ENCODE peak calls at places on chromosomes 7 and 10, in ten cellular contexts. B is PC-3; N is Caki2; A is NCI-H1436; X is stimulated activated naive CD8-positive, alpha-beta T cell treated with anti-CD3 and anti-CD28 coated beads, Interleukin-15, Interleukin-2, amounts not matched to agents 100 U/mL and 50 U/mL, for 24 hours; U is NCI-H2081; W is CD8-positive, alpha-beta memory T cell; K is astrocyte of the cerebellum; P is NCI-H460; J is stimulated activated CD4-positive, alpha-beta T cell treated with anti-CD3 and anti-CD28 coated beads, Interleukin-4, amount 100 ng/mL, for 1 hour. Z is an unnamed sample.

GRCh38 chr7:70208236-70209063 is 610.2 kb downstream of the AUTS2 start:
- DNase-seq in W (no peak), X (no peak), P (no peak), B (no peak), N (no peak), K (no peak), U (no peak), J (no peak), A (no peak), Z (no peak)

GRCh38 chr10:12221323-12222298 is 25.6 kb downstream of the CDC123 start:
- DNase-seq in A (no peak), W (no peak), J (no peak), P (no peak), B (peak), U (no peak), X (no peak), N (peak), K (no peak), Z (no peak)

GRCh38 chr10:103197177-103197576 is 4.1 kb upstream of the NT5C2 start:
- DNase-seq in X (peak), A (no peak), P (no peak), N (peak), W (no peak), B (peak), J (no peak), K (no peak), U (no peak), Z (no peak)

GRCh38 chr10:69269761-69270160 is 8.5 kb upstream of the HK1 start:
- DNase-seq in W (no peak), P (peak), U (no peak), J (no peak), B (no peak), A (no peak), X (no peak), K (no peak), N (no peak), Z (no peak)

GRCh38 chr10:91050371-91051034 is 129.6 kb upstream of the ANKRD1 start:
- DNase-seq in N (no peak), J (no peak), A (no peak), K (no peak), U (no peak), W (no peak), B (no peak), X (no peak), P (no peak), Z (no peak)

GRCh38 chr7:114879554-114879953 is 42.3 kb upstream of the MDFIC start:
- DNase-seq in K (peak), W (no peak), X (no peak), J (no peak), P (no peak), U (no peak), B (no peak), A (no peak), N (no peak), Z (no peak)

GRCh38 chr7:140398821-140399220 is 491 bp upstream of the SLC37A3 start:
- DNase-seq in U (no peak), W (no peak), N (no peak), K (no peak), P (no peak), X (no peak), J (no peak), A (no peak), B (no peak), Z (no peak)

GRCh38 chr10:50453940-50454339 is 169.8 kb downstream of the SGMS1 start:
- DNase-seq in A (no peak), W (no peak), J (no peak), X (no peak), K (no peak), U (no peak), N (no peak), P (no peak), B (no peak), Z (no peak)

GRCh38 chr7:129421717-129422250 is 12.4 kb upstream of the STRIP2 start:
- DNase-seq in X (no peak), K (no peak), A (no peak), W (no peak), B (no peak), U (no peak), J (no peak), P (no peak), N (no peak), Z (no peak)

GRCh38 chr10:95264227-95265051 is 26.4 kb downstream of the PDLIM1 start:
- DNase-seq in W (no peak), A (no peak), K (no peak), U (no peak), B (no peak), X (no peak), P (no peak), J (no peak), N (peak), Z (no peak)

GRCh38 chr7:151720297-151720696 is 156.6 kb downstream of the PRKAG2 start:
- DNase-seq in B (no peak), U (no peak), N (no peak), K (no peak), X (no peak), A (no peak), P (no peak), J (no peak), W (no peak), Z (no peak)

GRCh38 chr7:131302876-131303707 is 24.6 kb upstream of the MKLN1 start:
- DNase-seq in W (peak), A (peak), U (no peak), X (no peak), P (peak), K (no peak), J (peak), B (peak), N (no peak), Z (peak)

GRCh38 chr10:95319239-95319638 is 28.4 kb upstream of the PDLIM1 start:
- DNase-seq in W (no peak), K (no peak), A (no peak), U (no peak), N (no peak), P (no peak), B (no peak), J (no peak), X (no peak), Z (no peak)

GRCh38 chr7:33186187-33186586 is 56.8 kb downstream of the BBS9 start:
- DNase-seq in P (no peak), N (no peak), J (no peak), B (peak), X (no peak), W (no peak), K (no peak), A (no peak), U (no peak), Z (no peak)

GRCh38 chr7:114085313-114085591 is 166.4 kb upstream of the PPP1R3A start:
- DNase-seq in X (no peak), A (no peak), B (no peak), K (no peak), U (no peak), N (no peak), J (no peak), P (no peak), W (no peak), Z (no peak)

GRCh38 chr7:84637568-84638338 is 443.2 kb upstream of the SEMA3A start:
- DNase-seq in U (no peak), A (no peak), B (peak), P (peak), X (no peak), K (peak), J (no peak), W (no peak), N (peak), Z (no peak)

GRCh38 chr7:101559586-101559985 is 69.5 kb downstream of the MYL10 start:
- DNase-seq in U (no peak), A (no peak), W (no peak), P (no peak), J (no peak), B (no peak), N (no peak), K (no peak), X (no peak), Z (no peak)

GRCh38 chr7:32532716-32533115 is 37.4 kb downstream of the AVL9 start:
- DNase-seq in J (no peak), B (no peak), A (no peak), X (no peak), K (no peak), U (no peak), P (no peak), N (peak), W (no peak), Z (no peak)

GRCh38 chr7:50556247-50556976 is 8.8 kb downstream of the DDC start:
- DNase-seq in N (no peak), B (no peak), X (no peak), P (no peak), U (no peak), W (no peak), K (no peak), J (no peak), A (no peak), Z (no peak)

GRCh38 chr10:14782691-14783363 is 8.1 kb upstream of the FAM107B start:
- DNase-seq in A (no peak), X (peak), P (peak), J (no peak), W (no peak), K (no peak), N (peak), U (no peak), B (peak), Z (no peak)

GRCh38 chr10:63157845-63158624 is 24.9 kb downstream of the NRBF2 start:
- DNase-seq in P (peak), U (peak), J (no peak), N (peak), B (peak), X (peak), W (peak), K (peak), A (peak), Z (peak)

GRCh38 chr7:80719261-80719660 is 80.8 kb downstream of the CD36 start:
- DNase-seq in W (no peak), B (peak), P (no peak), A (no peak), X (no peak), U (no peak), J (no peak), N (no peak), K (no peak), Z (no peak)